ENCODE peak calls at places on chromosomes 4 and X, in ten cellular contexts. One of them, this sample, is unnamed.

GRCh38 chr4:1447676-1448588 is 41.7 kb upstream of the NKX1-1 start:
- DNase-seq in myocyte: no peak
- DNase-seq in lung: no peak
- DNase-seq in NCI-H1436: no peak
- DNase-seq in NCI-H1092 treated with DMSO at 0.1 percent for 48 hours: no peak
- DNase-seq in GM20000: no peak
- DNase-seq in spleen: no peak
- DNase-seq in activated T-cell treated with anti-CD3 and anti-CD28 coated beads for 24 hours: no peak
- DNase-seq in naive thymus-derived CD4-positive, alpha-beta T cell: no peak
- DNase-seq in globus pallidus: no peak
- DNase-seq in this sample: no peak

GRCh38 chr4:11427201-11427996 is 1.3 kb downstream of the HS3ST1 start:
- DNase-seq in myocyte: no peak
- DNase-seq in lung: no peak
- DNase-seq in NCI-H1436: no peak
- DNase-seq in NCI-H1092 treated with DMSO at 0.1 percent for 48 hours: no peak
- DNase-seq in GM20000: no peak
- DNase-seq in spleen: peak
- DNase-seq in activated T-cell treated with anti-CD3 and anti-CD28 coated beads for 24 hours: no peak
- DNase-seq in naive thymus-derived CD4-positive, alpha-beta T cell: no peak
- DNase-seq in globus pallidus: no peak
- DNase-seq in this sample: no peak

GRCh38 chrX:134625315-134625718 is 33.0 kb downstream of the PLAC1 start:
- DNase-seq in myocyte: no peak
- DNase-seq in lung: no peak
- DNase-seq in NCI-H1436: no peak
- DNase-seq in NCI-H1092 treated with DMSO at 0.1 percent for 48 hours: no peak
- DNase-seq in GM20000: no peak
- DNase-seq in spleen: no peak
- DNase-seq in activated T-cell treated with anti-CD3 and anti-CD28 coated beads for 24 hours: no peak
- DNase-seq in naive thymus-derived CD4-positive, alpha-beta T cell: no peak
- DNase-seq in globus pallidus: no peak
- DNase-seq in this sample: no peak

GRCh38 chrX:67587946-67588624 is 44.3 kb downstream of the AR start:
- DNase-seq in myocyte: peak
- DNase-seq in lung: no peak
- DNase-seq in NCI-H1436: no peak
- DNase-seq in NCI-H1092 treated with DMSO at 0.1 percent for 48 hours: no peak
- DNase-seq in GM20000: no peak
- DNase-seq in spleen: no peak
- DNase-seq in activated T-cell treated with anti-CD3 and anti-CD28 coated beads for 24 hours: no peak
- DNase-seq in naive thymus-derived CD4-positive, alpha-beta T cell: no peak
- DNase-seq in globus pallidus: no peak
- DNase-seq in this sample: no peak

GRCh38 chr4:60344908-60345307 is 855.2 kb upstream of the ADGRL3 start:
- DNase-seq in myocyte: no peak
- DNase-seq in lung: no peak
- DNase-seq in NCI-H1436: no peak
- DNase-seq in NCI-H1092 treated with DMSO at 0.1 percent for 48 hours: no peak
- DNase-seq in GM20000: no peak
- DNase-seq in spleen: no peak
- DNase-seq in activated T-cell treated with anti-CD3 and anti-CD28 coated beads for 24 hours: no peak
- DNase-seq in naive thymus-derived CD4-positive, alpha-beta T cell: no peak
- DNase-seq in globus pallidus: no peak
- DNase-seq in this sample: no peak

GRCh38 chr4:113103556-113103955 is 54.1 kb downstream of the ANK2 start:
- DNase-seq in myocyte: no peak
- DNase-seq in lung: no peak
- DNase-seq in NCI-H1436: no peak
- DNase-seq in NCI-H1092 treated with DMSO at 0.1 percent for 48 hours: no peak
- DNase-seq in GM20000: no peak
- DNase-seq in spleen: no peak
- DNase-seq in activated T-cell treated with anti-CD3 and anti-CD28 coated beads for 24 hours: no peak
- DNase-seq in naive thymus-derived CD4-positive, alpha-beta T cell: no peak
- DNase-seq in globus pallidus: no peak
- DNase-seq in this sample: no peak

GRCh38 chr4:175646802-175647201 is 165.3 kb downstream of the GPM6A start:
- DNase-seq in myocyte: no peak
- DNase-seq in lung: no peak
- DNase-seq in NCI-H1436: no peak
- DNase-seq in NCI-H1092 treated with DMSO at 0.1 percent for 48 hours: no peak
- DNase-seq in GM20000: no peak
- DNase-seq in spleen: no peak
- DNase-seq in activated T-cell treated with anti-CD3 and anti-CD28 coated beads for 24 hours: no peak
- DNase-seq in naive thymus-derived CD4-positive, alpha-beta T cell: no peak
- DNase-seq in globus pallidus: no peak
- DNase-seq in this sample: no peak

GRCh38 chr4:1463088-1463926 is 57.1 kb upstream of the NKX1-1 start:
- DNase-seq in myocyte: peak
- DNase-seq in lung: no peak
- DNase-seq in NCI-H1436: no peak
- DNase-seq in NCI-H1092 treated with DMSO at 0.1 percent for 48 hours: no peak
- DNase-seq in GM20000: no peak
- DNase-seq in spleen: peak
- DNase-seq in activated T-cell treated with anti-CD3 and anti-CD28 coated beads for 24 hours: no peak
- DNase-seq in naive thymus-derived CD4-positive, alpha-beta T cell: no peak
- DNase-seq in globus pallidus: no peak
- DNase-seq in this sample: no peak

GRCh38 chr4:183722738-183723560 is 63.9 kb downstream of the TRAPPC11 start:
- DNase-seq in myocyte: peak
- DNase-seq in lung: peak
- DNase-seq in NCI-H1436: peak
- DNase-seq in NCI-H1092 treated with DMSO at 0.1 percent for 48 hours: peak
- DNase-seq in GM20000: peak
- DNase-seq in spleen: peak
- DNase-seq in activated T-cell treated with anti-CD3 and anti-CD28 coated beads for 24 hours: peak
- DNase-seq in naive thymus-derived CD4-positive, alpha-beta T cell: peak
- DNase-seq in globus pallidus: peak
- DNase-seq in this sample: no peak

GRCh38 chr4:69058410-69059059 is 37.7 kb upstream of the UGT2B7 start:
- DNase-seq in myocyte: no peak
- DNase-seq in lung: no peak
- DNase-seq in NCI-H1436: no peak
- DNase-seq in NCI-H1092 treated with DMSO at 0.1 percent for 48 hours: no peak
- DNase-seq in GM20000: no peak
- DNase-seq in spleen: no peak
- DNase-seq in activated T-cell treated with anti-CD3 and anti-CD28 coated beads for 24 hours: no peak
- DNase-seq in naive thymus-derived CD4-positive, alpha-beta T cell: no peak
- DNase-seq in globus pallidus: no peak
- DNase-seq in this sample: no peak

GRCh38 chr4:112270643-112271484 is 14.8 kb downstream of the TIFA start:
- DNase-seq in myocyte: no peak
- DNase-seq in lung: no peak
- DNase-seq in NCI-H1436: no peak
- DNase-seq in NCI-H1092 treated with DMSO at 0.1 percent for 48 hours: no peak
- DNase-seq in GM20000: no peak
- DNase-seq in spleen: no peak
- DNase-seq in activated T-cell treated with anti-CD3 and anti-CD28 coated beads for 24 hours: no peak
- DNase-seq in naive thymus-derived CD4-positive, alpha-beta T cell: no peak
- DNase-seq in globus pallidus: no peak
- DNase-seq in this sample: no peak

GRCh38 chr4:4613641-4614286 is 71.9 kb upstream of the STX18 start:
- DNase-seq in myocyte: no peak
- DNase-seq in lung: no peak
- DNase-seq in NCI-H1436: no peak
- DNase-seq in NCI-H1092 treated with DMSO at 0.1 percent for 48 hours: no peak
- DNase-seq in GM20000: no peak
- DNase-seq in spleen: no peak
- DNase-seq in activated T-cell treated with anti-CD3 and anti-CD28 coated beads for 24 hours: no peak
- DNase-seq in naive thymus-derived CD4-positive, alpha-beta T cell: no peak
- DNase-seq in globus pallidus: no peak
- DNase-seq in this sample: no peak

GRCh38 chrX:71622347-71623104 is 4.2 kb upstream of the CXCR3 start:
- DNase-seq in myocyte: peak
- DNase-seq in lung: peak
- DNase-seq in NCI-H1436: peak
- DNase-seq in NCI-H1092 treated with DMSO at 0.1 percent for 48 hours: peak
- DNase-seq in GM20000: peak
- DNase-seq in spleen: peak
- DNase-seq in activated T-cell treated with anti-CD3 and anti-CD28 coated beads for 24 hours: peak
- DNase-seq in naive thymus-derived CD4-positive, alpha-beta T cell: no peak
- DNase-seq in globus pallidus: peak
- DNase-seq in this sample: no peak

GRCh38 chrX:72230290-72230689 is 8.5 kb downstream of the ERCC6L start:
- DNase-seq in myocyte: no peak
- DNase-seq in lung: no peak
- DNase-seq in NCI-H1436: no peak
- DNase-seq in NCI-H1092 treated with DMSO at 0.1 percent for 48 hours: no peak
- DNase-seq in GM20000: no peak
- DNase-seq in spleen: no peak
- DNase-seq in activated T-cell treated with anti-CD3 and anti-CD28 coated beads for 24 hours: no peak
- DNase-seq in naive thymus-derived CD4-positive, alpha-beta T cell: no peak
- DNase-seq in globus pallidus: no peak
- DNase-seq in this sample: no peak

GRCh38 chr4:81723927-81724587 is 252.3 kb upstream of the RASGEF1B start:
- DNase-seq in myocyte: no peak
- DNase-seq in lung: no peak
- DNase-seq in NCI-H1436: no peak
- DNase-seq in NCI-H1092 treated with DMSO at 0.1 percent for 48 hours: no peak
- DNase-seq in GM20000: no peak
- DNase-seq in spleen: no peak
- DNase-seq in activated T-cell treated with anti-CD3 and anti-CD28 coated beads for 24 hours: no peak
- DNase-seq in naive thymus-derived CD4-positive, alpha-beta T cell: no peak
- DNase-seq in globus pallidus: peak
- DNase-seq in this sample: no peak

GRCh38 chr4:72312032-72312650 is 256.9 kb downstream of the ADAMTS3 start:
- DNase-seq in myocyte: peak
- DNase-seq in lung: peak
- DNase-seq in NCI-H1436: no peak
- DNase-seq in NCI-H1092 treated with DMSO at 0.1 percent for 48 hours: no peak
- DNase-seq in GM20000: no peak
- DNase-seq in spleen: no peak
- DNase-seq in activated T-cell treated with anti-CD3 and anti-CD28 coated beads for 24 hours: no peak
- DNase-seq in naive thymus-derived CD4-positive, alpha-beta T cell: no peak
- DNase-seq in globus pallidus: peak
- DNase-seq in this sample: no peak

GRCh38 chrX:154490021-154490413 is 412 bp downstream of the SLC10A3 start:
- DNase-seq in myocyte: peak
- DNase-seq in lung: no peak
- DNase-seq in NCI-H1436: no peak
- DNase-seq in NCI-H1092 treated with DMSO at 0.1 percent for 48 hours: peak
- DNase-seq in GM20000: peak
- DNase-seq in spleen: no peak
- DNase-seq in activated T-cell treated with anti-CD3 and anti-CD28 coated beads for 24 hours: no peak
- DNase-seq in naive thymus-derived CD4-positive, alpha-beta T cell: no peak
- DNase-seq in globus pallidus: no peak
- DNase-seq in this sample: no peak

GRCh38 chr4:124931050-124931449 is 218.5 kb upstream of the ANKRD50 start:
- DNase-seq in myocyte: peak
- DNase-seq in lung: no peak
- DNase-seq in NCI-H1436: no peak
- DNase-seq in NCI-H1092 treated with DMSO at 0.1 percent for 48 hours: peak
- DNase-seq in GM20000: no peak
- DNase-seq in spleen: no peak
- DNase-seq in activated T-cell treated with anti-CD3 and anti-CD28 coated beads for 24 hours: no peak
- DNase-seq in naive thymus-derived CD4-positive, alpha-beta T cell: no peak
- DNase-seq in globus pallidus: no peak
- DNase-seq in this sample: no peak

GRCh38 chrX:9495496-9495895 is 30.6 kb downstream of the TBL1X start:
- DNase-seq in myocyte: no peak
- DNase-seq in lung: no peak
- DNase-seq in NCI-H1436: no peak
- DNase-seq in NCI-H1092 treated with DMSO at 0.1 percent for 48 hours: no peak
- DNase-seq in GM20000: no peak
- DNase-seq in spleen: no peak
- DNase-seq in activated T-cell treated with anti-CD3 and anti-CD28 coated beads for 24 hours: no peak
- DNase-seq in naive thymus-derived CD4-positive, alpha-beta T cell: no peak
- DNase-seq in globus pallidus: no peak
- DNase-seq in this sample: no peak

GRCh38 chr4:114057746-114058145 is 78.3 kb upstream of the ARSJ start:
- DNase-seq in myocyte: no peak
- DNase-seq in lung: no peak
- DNase-seq in NCI-H1436: no peak
- DNase-seq in NCI-H1092 treated with DMSO at 0.1 percent for 48 hours: no peak
- DNase-seq in GM20000: no peak
- DNase-seq in spleen: no peak
- DNase-seq in activated T-cell treated with anti-CD3 and anti-CD28 coated beads for 24 hours: no peak
- DNase-seq in naive thymus-derived CD4-positive, alpha-beta T cell: no peak
- DNase-seq in globus pallidus: no peak
- DNase-seq in this sample: no peak

GRCh38 chrX:21524008-21524407 is 134.1 kb downstream of the KLHL34 start:
- DNase-seq in myocyte: no peak
- DNase-seq in lung: no peak
- DNase-seq in NCI-H1436: no peak
- DNase-seq in NCI-H1092 treated with DMSO at 0.1 percent for 48 hours: no peak
- DNase-seq in GM20000: no peak
- DNase-seq in spleen: no peak
- DNase-seq in activated T-cell treated with anti-CD3 and anti-CD28 coated beads for 24 hours: no peak
- DNase-seq in naive thymus-derived CD4-positive, alpha-beta T cell: no peak
- DNase-seq in globus pallidus: no peak
- DNase-seq in this sample: no peak

GRCh38 chrX:134542485-134542884 is 82.5 kb downstream of the HPRT1 start:
- DNase-seq in myocyte: peak
- DNase-seq in lung: no peak
- DNase-seq in NCI-H1436: peak
- DNase-seq in NCI-H1092 treated with DMSO at 0.1 percent for 48 hours: peak
- DNase-seq in GM20000: no peak
- DNase-seq in spleen: no peak
- DNase-seq in activated T-cell treated with anti-CD3 and anti-CD28 coated beads for 24 hours: no peak
- DNase-seq in naive thymus-derived CD4-positive, alpha-beta T cell: no peak
- DNase-seq in globus pallidus: no peak
- DNase-seq in this sample: no peak

GRCh38 chrX:55488268-55488558 is 1.4 kb downstream of the USP51 start:
- DNase-seq in myocyte: no peak
- DNase-seq in lung: no peak
- DNase-seq in NCI-H1436: no peak
- DNase-seq in NCI-H1092 treated with DMSO at 0.1 percent for 48 hours: peak
- DNase-seq in GM20000: peak
- DNase-seq in spleen: no peak
- DNase-seq in activated T-cell treated with anti-CD3 and anti-CD28 coated beads for 24 hours: no peak
- DNase-seq in naive thymus-derived CD4-positive, alpha-beta T cell: no peak
- DNase-seq in globus pallidus: peak
- DNase-seq in this sample: no peak

GRCh38 chr4:54185871-54186270 is 43.2 kb upstream of the PDGFRA start:
- DNase-seq in myocyte: no peak
- DNase-seq in lung: no peak
- DNase-seq in NCI-H1436: no peak
- DNase-seq in NCI-H1092 treated with DMSO at 0.1 percent for 48 hours: no peak
- DNase-seq in GM20000: no peak
- DNase-seq in spleen: no peak
- DNase-seq in activated T-cell treated with anti-CD3 and anti-CD28 coated beads for 24 hours: no peak
- DNase-seq in naive thymus-derived CD4-positive, alpha-beta T cell: no peak
- DNase-seq in globus pallidus: no peak
- DNase-seq in this sample: no peak

GRCh38 chrX:115584715-115585114 is 23.7 kb downstream of the PLS3 start:
- DNase-seq in myocyte: no peak
- DNase-seq in lung: no peak
- DNase-seq in NCI-H1436: no peak
- DNase-seq in NCI-H1092 treated with DMSO at 0.1 percent for 48 hours: no peak
- DNase-seq in GM20000: no peak
- DNase-seq in spleen: no peak
- DNase-seq in activated T-cell treated with anti-CD3 and anti-CD28 coated beads for 24 hours: no peak
- DNase-seq in naive thymus-derived CD4-positive, alpha-beta T cell: no peak
- DNase-seq in globus pallidus: no peak
- DNase-seq in this sample: no peak

GRCh38 chrX:13646154-13646549 is 6.8 kb upstream of the TCEANC start:
- DNase-seq in myocyte: peak
- DNase-seq in lung: peak
- DNase-seq in NCI-H1436: peak
- DNase-seq in NCI-H1092 treated with DMSO at 0.1 percent for 48 hours: peak
- DNase-seq in GM20000: peak
- DNase-seq in spleen: no peak
- DNase-seq in activated T-cell treated with anti-CD3 and anti-CD28 coated beads for 24 hours: no peak
- DNase-seq in naive thymus-derived CD4-positive, alpha-beta T cell: no peak
- DNase-seq in globus pallidus: peak
- DNase-seq in this sample: peak

GRCh38 chr4:52172166-52172565 is 121.1 kb downstream of the SPATA18 start:
- DNase-seq in myocyte: no peak
- DNase-seq in lung: no peak
- DNase-seq in NCI-H1436: no peak
- DNase-seq in NCI-H1092 treated with DMSO at 0.1 percent for 48 hours: no peak
- DNase-seq in GM20000: no peak
- DNase-seq in spleen: no peak
- DNase-seq in activated T-cell treated with anti-CD3 and anti-CD28 coated beads for 24 hours: no peak
- DNase-seq in naive thymus-derived CD4-positive, alpha-beta T cell: no peak
- DNase-seq in globus pallidus: no peak
- DNase-seq in this sample: no peak

GRCh38 chrX:121456315-121456714 is 408.9 kb downstream of the GLUD2 start:
- DNase-seq in myocyte: no peak
- DNase-seq in lung: no peak
- DNase-seq in NCI-H1436: no peak
- DNase-seq in NCI-H1092 treated with DMSO at 0.1 percent for 48 hours: no peak
- DNase-seq in GM20000: peak
- DNase-seq in spleen: no peak
- DNase-seq in activated T-cell treated with anti-CD3 and anti-CD28 coated beads for 24 hours: no peak
- DNase-seq in naive thymus-derived CD4-positive, alpha-beta T cell: no peak
- DNase-seq in globus pallidus: no peak
- DNase-seq in this sample: no peak

This sample was measured in kidney epithelial cell.